ENCODE peak calls at places on chromosomes 5 and 9, in nine cellular contexts. G is choroid plexus epithelial cell; Q is HCT116; O is astrocyte of the spinal cord; K is IMR-90; F is OCI-LY7; N is CD8-positive, alpha-beta T cell; B is tibial artery; J is fibroblast of mammary gland. P is an unnamed sample.
A peak's percentile ranks its signal among the peaks of the same experiment; 100 is the strongest.

GRCh38 chr5:44536650-44537260 is 147.5 kb upstream of the FGF10 start:
- DNase-seq in B (no peak), K (peak; percentile 17), O (peak; percentile 0), J (peak; percentile 78), F (peak; percentile 31), Q (peak; percentile 53), N (no peak), G (peak; percentile 24), P (no peak)

GRCh38 chr5:151126199-151126645 is 31.4 kb downstream of the ANXA6 start:
- DNase-seq in K (peak; percentile 51), G (peak; percentile 74), F (peak; percentile 83), N (peak; percentile 82), Q (peak; percentile 38), O (peak; percentile 59), B (peak; percentile 78), J (peak; percentile 70), P (no peak)

GRCh38 chr9:13721481-13722235 is 442.2 kb upstream of the MPDZ start:
- DNase-seq in O (peak; percentile 59), J (peak; percentile 42), K (peak; percentile 75), G (peak; percentile 45), N (no peak), F (no peak), Q (no peak), B (no peak), P (no peak)

GRCh38 chr5:84303315-84303714 is 81.4 kb downstream of the EDIL3 start:
- DNase-seq in O (peak; percentile 62), G (no peak), N (no peak), K (peak; percentile 62), B (no peak), Q (no peak), J (peak; percentile 60), F (no peak), P (no peak)

GRCh38 chr5:15501057-15501791 is 1.2 kb downstream of the FBXL7 start:
- DNase-seq in F (no peak), K (peak; percentile 76), J (peak; percentile 72), Q (no peak), G (peak; percentile 88), O (peak; percentile 85), B (no peak), N (no peak), P (no peak)

GRCh38 chr9:133505901-133506652 is 18.7 kb downstream of the MYMK start:
- DNase-seq in Q (no peak), K (peak; percentile 12), G (no peak), J (peak; percentile 91), O (no peak), F (no peak), N (no peak), B (peak; percentile 85), P (no peak)

GRCh38 chr5:158837908-158838307 is 261.8 kb downstream of the EBF1 start:
- DNase-seq in F (no peak), K (no peak), Q (no peak), N (no peak), G (no peak), J (peak; percentile 47), B (peak; percentile 79), O (no peak), P (no peak)

GRCh38 chr5:77770293-77771005 is 5.7 kb downstream of the TBCA start:
- DNase-seq in F (no peak), N (no peak), K (peak; percentile 27), G (no peak), Q (no peak), B (no peak), O (no peak), J (no peak), P (no peak)

GRCh38 chr9:107706706-107707105 is 217.1 kb upstream of the KLF4 start:
- DNase-seq in F (no peak), N (no peak), B (no peak), J (no peak), Q (no peak), G (no peak), O (no peak), K (no peak), P (no peak)

GRCh38 chr5:61675015-61675692 is 343.1 kb downstream of the ZSWIM6 start:
- DNase-seq in N (no peak), O (no peak), J (no peak), G (no peak), Q (peak; percentile 12), K (no peak), B (no peak), F (no peak), P (no peak)

GRCh38 chr9:137589441-137590122 is 730 bp downstream of the ZMYND19 start:
- DNase-seq in N (no peak), O (no peak), J (no peak), K (no peak), F (peak; percentile 52), B (no peak), Q (no peak), G (peak; percentile 26), P (no peak)

GRCh38 chr5:138021771-138022170 is 11.1 kb downstream of the FAM13B start:
- DNase-seq in J (no peak), G (no peak), F (no peak), N (no peak), B (no peak), K (no peak), Q (no peak), O (no peak), P (no peak)

GRCh38 chr5:14206028-14206725 is 63.0 kb downstream of the TRIO start:
- DNase-seq in Q (no peak), N (no peak), F (no peak), G (peak; percentile 76), B (no peak), O (peak; percentile 38), J (no peak), K (no peak), P (no peak)

GRCh38 chr5:100577506-100577905 is 42.3 kb downstream of the FAM174A start:
- DNase-seq in O (no peak), K (no peak), G (no peak), N (no peak), Q (no peak), B (no peak), J (no peak), F (no peak), P (no peak)

GRCh38 chr5:65190328-65191053 is 291.2 kb downstream of the ADAMTS6 start:
- DNase-seq in B (no peak), G (peak; percentile 96), F (no peak), Q (no peak), O (peak; percentile 96), K (peak; percentile 99), J (peak; percentile 99), N (no peak), P (no peak)

GRCh38 chr9:97310896-97311295 is 3.4 kb downstream of the CCDC180 start:
- DNase-seq in B (no peak), F (no peak), Q (no peak), G (no peak), J (no peak), K (no peak), O (no peak), N (no peak), P (no peak)

GRCh38 chr5:117065161-117065560 is 490.5 kb upstream of the SEMA6A start:
- DNase-seq in B (no peak), K (no peak), N (no peak), F (no peak), O (no peak), J (no peak), G (no peak), Q (no peak), P (no peak)

GRCh38 chr5:6143523-6143922 is 234.8 kb downstream of the MED10 start:
- DNase-seq in B (no peak), G (no peak), K (no peak), N (no peak), O (no peak), Q (no peak), F (no peak), J (no peak), P (no peak)

GRCh38 chr9:127396253-127396807 is 639 bp upstream of the SLC2A8 start:
- DNase-seq in F (no peak), B (peak; percentile 76), Q (no peak), N (no peak), G (no peak), O (no peak), J (no peak), K (no peak), P (no peak)
- H3K4me3 ChIP-seq in F (peak overlapping the region; percentile 69), B (peak overlapping the region; percentile 91), Q (peak overlapping the region; percentile 24), N (peak overlapping the region; percentile 49), G (peak overlapping the region; percentile 62), O (peak overlapping the region; percentile 43), J (no peak overlapping the region), K (peak overlapping the region; percentile 35), P (peak overlapping the region; percentile 66)

GRCh38 chr5:146208916-146209522 is 5.6 kb downstream of the RBM27 start:
- DNase-seq in K (peak; percentile 6), B (no peak), F (peak; percentile 13), G (no peak), N (no peak), O (no peak), J (no peak), Q (no peak), P (no peak)
- TF ChIP-seq CTCF in K (no peak), B (peak; percentile 9), F (peak; percentile 51), G (peak; percentile 27), N (peak; percentile 16), O (peak; percentile 20), J (peak; percentile 25), Q (peak; percentile 39), P (peak; percentile 31)

DNA sequence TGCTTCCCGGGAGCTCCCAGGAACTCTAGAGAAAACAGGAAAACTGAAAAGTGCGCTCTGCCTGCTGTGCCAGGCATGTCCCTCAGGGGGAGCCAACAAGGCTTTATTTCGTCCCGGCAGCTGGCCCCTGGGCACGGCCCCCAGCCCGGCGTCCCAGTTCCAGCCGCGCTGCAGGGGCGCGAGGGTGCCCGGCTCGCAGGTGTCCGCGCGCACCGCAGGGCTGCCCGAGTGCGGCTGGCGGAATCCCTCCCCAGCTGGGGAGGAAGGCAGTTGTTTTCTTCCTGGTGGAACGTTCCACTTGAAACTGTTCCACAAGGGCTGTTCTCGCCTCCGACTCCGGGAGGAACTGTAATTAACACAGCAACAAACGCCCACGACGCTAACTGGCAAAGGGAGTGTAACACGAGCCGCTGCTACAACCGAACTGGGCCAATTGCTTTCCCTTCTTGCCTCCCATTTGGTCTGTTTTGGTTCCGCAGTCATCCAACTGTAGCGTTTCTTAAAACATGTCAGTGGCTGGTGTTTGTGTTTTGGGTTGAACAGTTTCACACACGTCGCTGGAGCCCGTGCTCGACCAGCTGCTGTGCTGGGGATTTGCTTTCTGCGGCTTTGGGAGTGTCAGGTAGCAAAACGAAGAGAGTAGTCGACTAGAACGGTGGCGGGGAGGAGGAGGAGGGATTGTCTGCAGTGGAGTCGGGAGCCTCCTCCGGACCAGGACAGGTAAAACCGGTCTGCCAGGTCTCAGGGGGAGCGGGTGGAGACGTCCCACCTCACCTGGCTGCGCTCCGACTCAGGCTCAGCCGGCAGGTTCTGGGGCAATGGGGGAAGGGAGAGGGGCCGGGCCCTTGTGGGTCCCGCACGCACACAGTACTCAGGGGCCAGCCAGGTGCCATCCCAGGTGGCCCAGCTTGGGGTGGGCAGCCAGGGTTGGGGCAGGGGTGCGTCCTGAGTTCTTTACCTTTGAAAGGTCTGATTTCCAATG is 131.6 kb upstream of the NIPBL start:
- DNase-seq in G (peak; percentile 48), N (peak; percentile 51), J (peak; percentile 76), F (peak; percentile 61), Q (peak; percentile 76), B (peak; percentile 74), K (peak; percentile 63), O (peak; percentile 62), P (no peak)
- H3K4me3 ChIP-seq in G (peak overlapping the region; percentile 64), N (peak overlapping the region; percentile 74), J (peak overlapping the region; percentile 65), F (peak overlapping the region; percentile 67), Q (peak overlapping the region; percentile 74), B (peak overlapping the region; percentile 52), K (peak overlapping the region; percentile 43), O (peak overlapping the region; percentile 37), P (peak overlapping the region; percentile 74)

GRCh38 chr5:143093452-143094086 is 309.9 kb downstream of the NR3C1 start:
- DNase-seq in N (no peak), G (no peak), B (no peak), K (no peak), F (no peak), Q (no peak), O (no peak), J (no peak), P (no peak)

GRCh38 chr5:143094087-143094511 is 309.4 kb downstream of the NR3C1 start:
- DNase-seq in Q (no peak), K (peak; percentile 61), J (peak; percentile 43), O (peak; percentile 7), N (no peak), G (peak; percentile 9), B (no peak), F (no peak), P (no peak)
- TF ChIP-seq CTCF in Q (no peak), K (no peak), J (no peak), O (no peak), N (no peak), G (no peak), B (peak; percentile 3), F (no peak), P (no peak)